ENCODE peak calls at places on chromosomes 3 and 15, in five cellular contexts. J is cardiac muscle cell, I is Calu3, W is lower lobe of right lung, Y is HFFc6. O is an unnamed sample.
A peak's percentile ranks its signal among the peaks of the same experiment; 100 is the strongest.

GRCh38 chr3:37892917-37893595 is 31.4 kb downstream of the CTDSPL start:
- DNase-seq in J (peak; percentile 22), I (peak; percentile 26), W (peak; percentile 57), Y (no peak), O (no peak)

GRCh38 chr15:92011611-92012367 is 158.3 kb downstream of the SLCO3A1 start:
- DNase-seq in J (no peak), I (no peak), W (no peak), Y (no peak), O (no peak)

GRCh38 chr15:70339551-70340517 is 242.1 kb upstream of the TLE3 start:
- DNase-seq in J (no peak), I (no peak), W (peak; percentile 65), Y (no peak), O (no peak)

GRCh38 chr15:101115887-101116680 is 135.8 kb downstream of the CHSY1 start:
- DNase-seq in J (no peak), I (no peak), W (peak; percentile 77), Y (no peak), O (no peak)

GRCh38 chr3:192128060-192128459 is 599.3 kb downstream of the FGF12 start:
- DNase-seq in J (no peak), I (no peak), W (no peak), Y (no peak), O (no peak)

GRCh38 chr3:195872097-195872496 is 36.3 kb downstream of the TNK2 start:
- DNase-seq in J (no peak), I (no peak), W (no peak), Y (no peak), O (no peak)

GRCh38 chr15:68261241-68261640 is 16.3 kb upstream of the FEM1B start:
- DNase-seq in J (no peak), I (no peak), W (no peak), Y (no peak), O (no peak)

GRCh38 chr15:92510163-92510882 is 116.6 kb downstream of the ST8SIA2 start:
- DNase-seq in J (no peak), I (no peak), W (no peak), Y (peak; percentile 8), O (no peak)

GRCh38 chr3:15493436-15493835 is 28.1 kb downstream of the COLQ start:
- DNase-seq in J (no peak), I (no peak), W (no peak), Y (no peak), O (no peak)

GRCh38 chr15:26200427-26200826 is 337.3 kb upstream of the ATP10A start:
- DNase-seq in J (no peak), I (no peak), W (no peak), Y (no peak), O (no peak)

GRCh38 chr3:12822725-12823373 is 18.5 kb downstream of the RPL32 start:
- DNase-seq in J (peak; percentile 36), I (no peak), W (no peak), Y (peak; percentile 30), O (no peak)

GRCh38 chr3:29745237-29745870 is 464.5 kb downstream of the RBMS3 start:
- DNase-seq in J (no peak), I (no peak), W (no peak), Y (no peak), O (no peak)

GRCh38 chr3:13494463-13495350 is 14.6 kb downstream of the HDAC11 start:
- DNase-seq in J (peak; percentile 44), I (peak; percentile 33), W (peak; percentile 48), Y (peak; percentile 27), O (no peak)

DNA sequence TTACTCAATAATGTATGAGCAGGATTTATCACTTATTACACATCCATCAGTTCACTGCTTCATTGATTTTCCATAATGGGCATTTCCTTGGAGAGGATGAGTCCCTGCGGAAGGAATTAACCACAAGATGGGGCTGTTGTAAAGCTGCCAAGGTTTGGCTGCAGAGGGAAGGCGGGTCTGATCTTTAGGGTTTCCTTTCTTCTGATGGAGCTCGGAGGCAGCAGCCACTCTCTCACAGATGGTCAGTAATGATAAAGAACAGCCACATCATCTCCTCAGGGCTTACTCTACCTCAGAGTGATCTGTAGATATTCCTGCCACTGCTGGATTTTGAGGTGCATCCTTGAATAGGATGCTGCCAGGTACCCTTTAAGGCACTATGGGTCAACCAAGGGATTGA is 115.2 kb downstream of the USP13 start:
- DNase-seq in J (peak; percentile 51), I (peak; percentile 53), W (no peak), Y (peak; percentile 74), O (no peak)
- TF ChIP-seq CTCF in J (peak; percentile 69), I (peak; percentile 48), W (peak; percentile 23), Y (peak; percentile 85), O (no peak)

GRCh38 chr3:45946307-45946706 is 3.0 kb downstream of the CXCR6 start:
- DNase-seq in J (no peak), I (no peak), W (no peak), Y (peak; percentile 23), O (no peak)
- TF ChIP-seq CTCF in J (no peak), I (no peak), W (no peak), Y (peak; percentile 44), O (no peak)

GRCh38 chr3:129482721-129483120 is 42.7 kb downstream of the IFT122 start:
- DNase-seq in J (no peak), I (no peak), W (no peak), Y (no peak), O (no peak)
- TF ChIP-seq CTCF in J (peak; percentile 15), I (no peak), W (no peak), Y (peak; percentile 53), O (no peak)

GRCh38 chr15:29566914-29567313 is 255.4 kb downstream of the TJP1 start:
- DNase-seq in J (no peak), I (no peak), W (no peak), Y (no peak), O (no peak)

GRCh38 chr15:29570121-29570930 is 251.9 kb downstream of the TJP1 start:
- DNase-seq in J (peak; percentile 66), I (peak; percentile 1), W (no peak), Y (no peak), O (no peak)

GRCh38 chr15:29567336-29567735 is 254.9 kb downstream of the TJP1 start:
- DNase-seq in J (no peak), I (no peak), W (no peak), Y (no peak), O (no peak)

GRCh38 chr15:29569533-29570092 is 252.7 kb downstream of the TJP1 start:
- DNase-seq in J (peak; percentile 8), I (no peak), W (no peak), Y (no peak), O (no peak)

DNA sequence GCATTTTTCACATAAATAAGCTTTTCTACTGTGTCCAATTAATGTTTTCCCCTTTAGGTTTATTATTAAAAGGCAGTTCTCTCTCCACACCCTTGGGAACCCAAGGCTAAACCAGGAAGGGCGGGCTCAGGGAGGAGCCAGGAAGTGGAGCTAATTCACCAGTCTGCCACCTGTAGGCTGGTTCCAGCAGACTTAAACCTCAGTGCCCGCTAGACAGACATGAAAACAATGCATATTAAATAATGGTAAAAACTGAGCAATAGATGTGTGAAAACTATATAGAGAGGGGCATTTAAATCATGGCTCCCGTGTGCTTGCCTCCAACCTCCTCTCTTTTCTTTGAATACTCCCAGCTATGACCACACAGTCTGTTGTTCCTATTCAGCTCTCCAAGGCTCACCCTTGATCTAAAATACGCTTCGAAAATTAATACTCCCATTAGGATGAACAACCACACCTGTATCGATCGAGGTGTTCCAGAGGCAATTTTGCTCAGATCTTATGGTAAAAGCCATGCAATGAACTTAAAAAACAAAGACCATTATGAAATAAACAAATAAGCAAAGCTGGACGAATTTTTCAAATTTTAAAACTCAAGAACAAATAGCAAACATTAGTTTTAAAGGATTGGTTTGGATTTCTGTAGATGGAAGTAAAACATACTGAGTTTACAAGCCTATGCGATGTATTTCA is 253.3 kb downstream of the TJP1 start:
- DNase-seq in J (peak; percentile 64), I (peak; percentile 31), W (no peak), Y (no peak), O (no peak)
- TF ChIP-seq CTCF in J (peak; percentile 14), I (no peak), W (peak; percentile 29), Y (peak; percentile 31), O (no peak)

DNA sequence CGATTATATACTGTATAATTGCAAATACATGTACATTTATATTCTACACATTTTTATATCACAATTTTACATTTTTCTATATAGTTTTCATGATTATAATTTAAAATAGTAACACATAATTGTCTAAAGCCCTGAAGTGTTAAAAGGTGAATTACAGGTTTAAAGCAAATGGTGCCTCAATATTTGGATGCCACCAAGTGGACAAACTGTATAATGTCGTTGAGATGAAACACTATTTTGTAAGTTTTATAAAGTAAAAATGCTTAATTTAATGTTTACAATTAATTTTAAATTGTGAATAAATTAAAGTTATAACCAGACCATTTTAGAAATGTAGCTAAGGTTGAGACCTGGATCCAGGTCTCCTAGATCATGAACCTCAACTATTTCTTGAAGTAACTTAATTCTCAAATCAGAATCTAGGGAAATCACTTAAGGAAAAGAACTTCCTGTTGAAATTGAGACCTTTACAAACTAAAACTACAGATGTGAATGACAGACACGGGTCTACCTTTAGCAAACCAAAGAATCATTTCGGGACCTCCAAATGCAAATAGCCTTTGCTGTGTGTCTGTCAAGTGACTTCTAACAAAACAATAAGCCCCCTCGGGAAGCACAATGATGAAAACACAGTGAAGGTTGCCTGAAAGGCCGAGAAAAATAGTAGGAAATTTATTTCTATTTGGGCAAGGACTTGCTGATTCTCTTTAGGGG is 37.8 kb downstream of the EHHADH start:
- DNase-seq in J (peak; percentile 21), I (no peak), W (no peak), Y (no peak), O (no peak)
- TF ChIP-seq CTCF in J (peak; percentile 57), I (peak; percentile 57), W (peak; percentile 42), Y (peak; percentile 88), O (no peak)

GRCh38 chr3:176734146-176734545 is 463.1 kb downstream of the TBL1XR1 start:
- DNase-seq in J (no peak), I (no peak), W (no peak), Y (no peak), O (no peak)
- TF ChIP-seq CTCF in J (no peak), I (no peak), W (no peak), Y (no peak), O (no peak)

GRCh38 chr15:22884344-22884743 is 45.9 kb downstream of the NIPA2 start:
- DNase-seq in J (peak; percentile 9), I (no peak), W (no peak), Y (no peak), O (no peak)
- TF ChIP-seq CTCF in J (peak; percentile 21), I (no peak), W (no peak), Y (peak; percentile 49), O (no peak)

GRCh38 chr15:49675051-49675450 is 54.2 kb downstream of the DTWD1 start:
- DNase-seq in J (no peak), I (no peak), W (no peak), Y (peak; percentile 88), O (no peak)
- TF ChIP-seq CTCF in J (no peak), I (no peak), W (no peak), Y (peak; percentile 67), O (no peak)